ENCODE peak calls at places on chromosomes 6 and 20, in nine cellular contexts. Q, C, I, W, H, E, F, L and V are unnamed samples.

GRCh38 chr20:36399147-36399968 is 93.2 kb downstream of the DLGAP4 start:
- DNase-seq in F (no peak), C (no peak), H (no peak), Q (peak; percentile 61), L (peak; percentile 42), E (peak; percentile 33), I (peak; percentile 47), W (no peak), V (peak; percentile 9)

GRCh38 chr20:49635829-49636228 is 67.9 kb upstream of the PTGIS start:
- DNase-seq in Q (no peak), F (no peak), W (no peak), I (no peak), L (no peak), C (no peak), E (no peak), H (no peak), V (no peak)

GRCh38 chr6:55664581-55665223 is 85.7 kb upstream of the HMGCLL1 start:
- DNase-seq in F (no peak), L (peak; percentile 8), I (no peak), H (no peak), W (no peak), C (no peak), Q (no peak), E (no peak), V (no peak)

GRCh38 chr6:41209547-41209951 is 8.6 kb upstream of the TREML2 start:
- DNase-seq in Q (no peak), F (no peak), C (no peak), L (no peak), W (no peak), H (no peak), E (no peak), I (no peak), V (no peak)

GRCh38 chr20:37948956-37949355 is 46.0 kb downstream of the VSTM2L start:
- DNase-seq in L (no peak), Q (no peak), E (no peak), I (no peak), H (no peak), W (no peak), C (no peak), F (no peak), V (no peak)

GRCh38 chr6:48069280-48069679 is 41.7 kb downstream of the PTCHD4 start:
- DNase-seq in E (no peak), F (no peak), H (no peak), I (peak; percentile 42), L (peak; percentile 25), W (no peak), Q (no peak), C (no peak), V (no peak)

GRCh38 chr6:30483677-30484279 is 5.5 kb upstream of the HLA-E start:
- DNase-seq in Q (peak; percentile 69), I (peak; percentile 66), L (peak; percentile 81), E (no peak), C (no peak), H (no peak), W (no peak), F (no peak), V (no peak)

GRCh38 chr6:11491998-11492397 is 45.6 kb upstream of the TMEM170B start:
- DNase-seq in Q (no peak), W (no peak), F (no peak), I (no peak), L (peak; percentile 26), E (no peak), C (no peak), H (no peak), V (no peak)

GRCh38 chr6:144715344-144715743 is 430.2 kb downstream of the UTRN start:
- DNase-seq in L (no peak), Q (no peak), E (no peak), W (no peak), H (no peak), I (no peak), C (no peak), F (no peak), V (no peak)

GRCh38 chr20:58649288-58650180 is 1.5 kb upstream of the STX16 start:
- DNase-seq in F (no peak), I (peak; percentile 42), Q (no peak), E (peak; percentile 34), L (no peak), C (peak; percentile 60), H (peak; percentile 88), W (no peak), V (peak; percentile 59)

GRCh38 chr20:62516345-62516744 is 40.5 kb upstream of the GATA5 start:
- DNase-seq in L (no peak), E (peak; percentile 55), C (no peak), F (no peak), W (no peak), H (no peak), I (peak; percentile 47), Q (no peak), V (no peak)

DNA sequence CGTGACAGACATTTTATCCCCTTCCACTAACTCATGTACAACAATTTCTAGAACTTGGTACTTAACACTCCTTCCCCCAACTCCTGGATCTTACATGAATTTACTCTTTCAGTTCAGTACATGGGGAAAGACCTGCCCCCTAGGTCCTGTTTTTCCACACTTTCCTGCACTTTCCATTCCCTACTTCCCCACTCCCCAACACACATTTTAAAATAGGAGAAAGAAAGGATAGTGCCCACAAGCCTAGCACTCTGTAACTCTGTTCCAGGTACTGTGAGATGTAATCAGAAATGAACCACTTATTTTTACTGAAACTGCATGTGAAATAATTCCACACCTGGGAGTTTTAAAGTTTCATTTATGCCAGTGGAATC is 1.4 kb downstream of the ADGRG6 start:
- DNase-seq in H (no peak), C (no peak), Q (no peak), F (no peak), W (no peak), L (no peak), I (no peak), E (no peak), V (no peak)
- H3K27ac ChIP-seq in H (peak overlapping the region; percentile 84), C (no peak overlapping the region), Q (no peak overlapping the region), F (no peak overlapping the region), W (no peak overlapping the region), L (no peak overlapping the region), I (no peak overlapping the region), E (peak overlapping the region; percentile 74), V (no peak overlapping the region)

GRCh38 chr6:35473075-35473848 is 5.1 kb downstream of the RPL10A start:
- DNase-seq in C (no peak), E (no peak), L (no peak), W (no peak), F (no peak), Q (no peak), H (no peak), I (no peak), V (no peak)
- H3K36me3 ChIP-seq in C (peaks cover 65% of the 10 kb centered on the region), E (peaks cover 36% of the 10 kb centered on the region), L (peaks cover 38% of the 10 kb centered on the region), W (peaks cover 20% of the 10 kb centered on the region), F (peaks cover 28% of the 10 kb centered on the region), Q (peaks cover 54% of the 10 kb centered on the region), H (peaks cover 67% of the 10 kb centered on the region), I (peaks cover 31% of the 10 kb centered on the region), V (peaks cover 85% of the 10 kb centered on the region)

GRCh38 chr20:1389703-1390385 is 3.0 kb downstream of the FKBP1A start:
- DNase-seq in E (no peak), H (no peak), Q (no peak), W (no peak), L (peak; percentile 47), C (no peak), I (no peak), F (no peak), V (no peak)
- H3K4me1 ChIP-seq in E (peaks cover 63% of the 10 kb centered on the region), H (peaks cover 24% of the 10 kb centered on the region), Q (peaks cover 38% of the 10 kb centered on the region), W (peaks cover 78% of the 10 kb centered on the region), L (peaks cover 29% of the 10 kb centered on the region), C (peaks cover 41% of the 10 kb centered on the region), I (peaks cover 14% of the 10 kb centered on the region), F (peaks cover 46% of the 10 kb centered on the region), V (peaks cover 84% of the 10 kb centered on the region)

GRCh38 chr6:7697820-7698623 is 27.9 kb upstream of the BMP6 start:
- DNase-seq in W (no peak), L (peak; percentile 95), C (peak; percentile 72), F (no peak), Q (no peak), H (no peak), E (peak; percentile 32), I (no peak), V (peak; percentile 18)

GRCh38 chr6:7693827-7694226 is 32.1 kb upstream of the BMP6 start:
- DNase-seq in L (no peak), Q (no peak), C (no peak), E (no peak), W (no peak), H (no peak), I (no peak), F (no peak), V (no peak)

GRCh38 chr6:7696061-7696460 is 29.8 kb upstream of the BMP6 start:
- DNase-seq in L (no peak), E (no peak), F (no peak), H (no peak), W (no peak), Q (no peak), I (no peak), C (no peak), V (no peak)

GRCh38 chr6:7701212-7701834 is 24.6 kb upstream of the BMP6 start:
- DNase-seq in F (no peak), Q (no peak), W (no peak), E (no peak), H (no peak), C (no peak), I (no peak), L (no peak), V (no peak)

GRCh38 chr6:7697432-7697819 is 28.5 kb upstream of the BMP6 start:
- DNase-seq in L (no peak), I (no peak), Q (no peak), F (no peak), E (no peak), W (no peak), H (no peak), C (no peak), V (no peak)
- H3K27ac ChIP-seq in L (peak overlapping the region; percentile 92), I (peak overlapping the region; percentile 34), Q (no peak overlapping the region), F (no peak overlapping the region), E (no peak overlapping the region), W (no peak overlapping the region), H (peak overlapping the region; percentile 33), C (peak overlapping the region; percentile 49), V (no peak overlapping the region)